ENCODE peak calls at places on chromosomes 11 and 22, in nine cellular contexts. O is ELR, B is GM04504, J is LoVo, L is T-helper 2 cell, R is brain microvascular endothelial cell, H is M059J, P is globus pallidus, N is H4. W is an unnamed sample.

GRCh38 chr22:40499187-40499753 is 128.9 kb downstream of the SGSM3 start:
- DNase-seq in O (peak), B (peak), J (peak), L (no peak), R (peak), H (peak), P (no peak), N (peak), W (no peak)

GRCh38 chr11:2888266-2888968 is 2.8 kb upstream of the CDKN1C start:
- DNase-seq in O (peak), B (no peak), J (peak), L (peak), R (peak), H (peak), P (peak), N (peak), W (peak)

GRCh38 chr11:60952742-60953170 is 780 bp upstream of the SLC15A3 start:
- DNase-seq in O (no peak), B (no peak), J (no peak), L (no peak), R (no peak), H (no peak), P (no peak), N (no peak), W (no peak)

GRCh38 chr11:57475671-57476222 is 15.4 kb downstream of the RTN4RL2 start:
- DNase-seq in O (no peak), B (no peak), J (no peak), L (no peak), R (no peak), H (no peak), P (no peak), N (no peak), W (no peak)

GRCh38 chr11:38680166-38680565 is 2082.1 kb upstream of the RAG2 start:
- DNase-seq in O (peak), B (no peak), J (no peak), L (no peak), R (no peak), H (peak), P (no peak), N (no peak), W (no peak)

GRCh38 chr11:3056296-3057068 is 741 bp downstream of the CARS1 start:
- DNase-seq in O (no peak), B (no peak), J (peak), L (peak), R (no peak), H (peak), P (no peak), N (no peak), W (no peak)

GRCh38 chr11:65355013-65355775 is 643 bp downstream of the TIGD3 start:
- DNase-seq in O (peak), B (no peak), J (no peak), L (peak), R (no peak), H (no peak), P (no peak), N (no peak), W (peak)

GRCh38 chr11:34356918-34357645 is 728 bp downstream of the ABTB2 start:
- DNase-seq in O (peak), B (no peak), J (peak), L (peak), R (peak), H (peak), P (peak), N (no peak), W (no peak)

GRCh38 chr11:15641191-15641810 is 526.6 kb downstream of the INSC start:
- DNase-seq in O (no peak), B (no peak), J (no peak), L (no peak), R (no peak), H (no peak), P (no peak), N (no peak), W (no peak)